ENCODE peak calls at places on chromosomes 3 and 15, in six cellular contexts. Y is T-helper 1 cell; T is activated naive CD4-positive, alpha-beta T cell; G is hepatocyte; H is amniotic stem cell; O is AG04450. M is an unnamed sample.

GRCh38 chr3:171417813-171418212 is 42.4 kb downstream of the TNIK start:
- DNase-seq in Y (no peak), T (no peak), G (peak), H (peak), O (peak), M (no peak)

GRCh38 chr15:20340931-20341661 is 200.5 kb downstream of the GOLGA6L6 start:
- DNase-seq in Y (peak), T (no peak), G (peak), H (no peak), O (no peak), M (peak)

GRCh38 chr3:72924055-72924454 is 36.2 kb downstream of the GXYLT2 start:
- DNase-seq in Y (no peak), T (no peak), G (no peak), H (no peak), O (no peak), M (no peak)

GRCh38 chr3:182179631-182180030 is 467.9 kb downstream of the SOX2 start:
- DNase-seq in Y (no peak), T (no peak), G (no peak), H (no peak), O (no peak), M (no peak)

GRCh38 chr3:188241072-188241471 is 87.1 kb downstream of the LPP start:
- DNase-seq in Y (no peak), T (no peak), G (peak), H (no peak), O (no peak), M (peak)

GRCh38 chr3:45110185-45110833 is 35.9 kb downstream of the CDCP1 start:
- DNase-seq in Y (peak), T (no peak), G (peak), H (no peak), O (no peak), M (no peak)

GRCh38 chr3:33658971-33659848 is 58.8 kb downstream of the CLASP2 start:
- DNase-seq in Y (no peak), T (no peak), G (peak), H (peak), O (peak), M (peak)

GRCh38 chr3:1987983-1988382 is 110.7 kb upstream of the CNTN4 start:
- DNase-seq in Y (no peak), T (no peak), G (peak), H (no peak), O (no peak), M (no peak)

GRCh38 chr3:42581400-42581708 is 413 bp downstream of the SEC22C start:
- DNase-seq in Y (no peak), T (no peak), G (no peak), H (no peak), O (no peak), M (no peak)

GRCh38 chr3:61518590-61518989 is 42.8 kb upstream of the PTPRG start:
- DNase-seq in Y (peak), T (no peak), G (peak), H (no peak), O (no peak), M (no peak)

GRCh38 chr3:158330820-158331219 is 220.9 kb downstream of the RSRC1 start:
- DNase-seq in Y (no peak), T (no peak), G (no peak), H (no peak), O (no peak), M (no peak)

GRCh38 chr15:50182233-50183013 is 427 bp downstream of the SLC27A2 start:
- DNase-seq in Y (peak), T (no peak), G (peak), H (no peak), O (no peak), M (no peak)

GRCh38 chr3:120160050-120160449 is 65.8 kb upstream of the GSK3B start:
- DNase-seq in Y (peak), T (no peak), G (peak), H (peak), O (peak), M (peak)

GRCh38 chr3:9978664-9979349 is 7.8 kb downstream of the EMC3 start:
- DNase-seq in Y (no peak), T (no peak), G (no peak), H (no peak), O (no peak), M (no peak)

GRCh38 chr3:13617097-13617738 is 68.3 kb downstream of the FBLN2 start:
- DNase-seq in Y (no peak), T (no peak), G (no peak), H (no peak), O (no peak), M (no peak)

GRCh38 chr3:57382933-57383332 is 90.4 kb upstream of the ASB14 start:
- DNase-seq in Y (no peak), T (no peak), G (no peak), H (no peak), O (no peak), M (no peak)

GRCh38 chr15:70271422-70272088 is 173.8 kb upstream of the TLE3 start:
- DNase-seq in Y (no peak), T (no peak), G (peak), H (peak), O (peak), M (peak)

GRCh38 chr15:67521770-67522568 is 1.0 kb downstream of the C15orf61 start:
- DNase-seq in Y (no peak), T (no peak), G (peak), H (no peak), O (no peak), M (no peak)

GRCh38 chr3:137012097-137012501 is 54.3 kb downstream of the IL20RB start:
- DNase-seq in Y (no peak), T (no peak), G (no peak), H (no peak), O (peak), M (no peak)

GRCh38 chr3:47910777-47911440 is 105.3 kb downstream of the MAP4 start:
- DNase-seq in Y (no peak), T (no peak), G (peak), H (peak), O (peak), M (peak)

GRCh38 chr3:113867506-113867905 is 28.9 kb downstream of the GRAMD1C start:
- DNase-seq in Y (no peak), T (no peak), G (no peak), H (peak), O (peak), M (no peak)

GRCh38 chr15:43187544-43188155 is 2.4 kb downstream of the CCNDBP1 start:
- DNase-seq in Y (peak), T (no peak), G (peak), H (peak), O (peak), M (no peak)

GRCh38 chr15:95019907-95020306 is 788.5 kb downstream of the MCTP2 start:
- DNase-seq in Y (no peak), T (no peak), G (no peak), H (no peak), O (no peak), M (no peak)

GRCh38 chr3:10993729-10994065 is 1.1 kb downstream of the SLC6A1 start:
- DNase-seq in Y (no peak), T (no peak), G (no peak), H (no peak), O (no peak), M (no peak)

GRCh38 chr3:65398953-65399352 is 639.8 kb downstream of the MAGI1 start:
- DNase-seq in Y (no peak), T (no peak), G (no peak), H (no peak), O (no peak), M (no peak)

GRCh38 chr15:81865850-81866537 is 179.8 kb downstream of the MEX3B start:
- DNase-seq in Y (no peak), T (no peak), G (no peak), H (no peak), O (no peak), M (no peak)

GRCh38 chr3:136042608-136043221 is 77.2 kb downstream of the PPP2R3A start:
- DNase-seq in Y (peak), T (no peak), G (peak), H (peak), O (no peak), M (peak)

GRCh38 chr3:196968233-196969000 is at the start of gene PIGZ:
- DNase-seq in Y (peak), T (no peak), G (peak), H (no peak), O (no peak), M (no peak)

GRCh38 chr3:101850327-101851048 is 1.2 kb downstream of the NFKBIZ start:
- DNase-seq in Y (peak), T (no peak), G (no peak), H (no peak), O (no peak), M (no peak)

GRCh38 chr15:43879386-43880355 is 52.9 kb downstream of the WDR76 start:
- DNase-seq in Y (no peak), T (no peak), G (peak), H (no peak), O (no peak), M (no peak)

GRCh38 chr3:159787794-159788205 is 200.8 kb upstream of the IL12A start:
- DNase-seq in Y (no peak), T (no peak), G (peak), H (no peak), O (peak), M (no peak)

M was measured in brain pericyte.